ENCODE peak calls at places on chromosomes 12 and 14, in nine cellular contexts. G, N, P, C, S, I, M, U and B are unnamed samples.

GRCh38 chr12:10190558-10191388 is 11.9 kb downstream of the TMEM52B start:
- DNase-seq in U (peak; percentile 61), P (no peak), S (peak; percentile 56), I (no peak), C (no peak), M (no peak), G (peak; percentile 53), N (no peak), B (peak; percentile 47)

GRCh38 chr14:67418368-67419174 is 6.6 kb upstream of the PLEK2 start:
- DNase-seq in I (no peak), P (no peak), U (no peak), C (no peak), S (peak; percentile 63), N (no peak), G (no peak), M (no peak), B (no peak)

GRCh38 chr12:47805417-47805816 is 14.3 kb downstream of the HDAC7 start:
- DNase-seq in I (no peak), G (no peak), P (no peak), N (no peak), C (no peak), U (no peak), S (no peak), M (no peak), B (no peak)

GRCh38 chr14:54653764-54654469 is 87.0 kb downstream of the SAMD4A start:
- DNase-seq in S (no peak), N (no peak), G (peak; percentile 67), I (peak; percentile 75), U (peak; percentile 66), M (no peak), C (no peak), P (no peak), B (no peak)

GRCh38 chr12:1533602-1534304 is 60.6 kb downstream of the FBXL14 start:
- DNase-seq in M (no peak), N (no peak), U (no peak), P (no peak), C (peak; percentile 77), S (no peak), I (no peak), G (no peak), B (peak; percentile 41)

GRCh38 chr14:100081997-100082625 is 16.9 kb downstream of the EVL start:
- DNase-seq in S (no peak), P (no peak), U (no peak), C (no peak), N (no peak), G (no peak), M (no peak), I (no peak), B (no peak)

GRCh38 chr12:98446716-98447115 is 68.7 kb upstream of the TMPO start:
- DNase-seq in M (no peak), N (no peak), S (no peak), U (no peak), I (no peak), P (no peak), G (no peak), C (no peak), B (no peak)

GRCh38 chr14:104971447-104972240 is 6.5 kb downstream of the AHNAK2 start:
- DNase-seq in U (no peak), N (peak; percentile 39), G (no peak), C (no peak), P (no peak), M (peak; percentile 78), S (no peak), I (peak; percentile 62), B (no peak)

GRCh38 chr12:34399631-34400422 is 377.5 kb downstream of the ALG10 start:
- DNase-seq in U (peak; percentile 2), C (no peak), N (peak; percentile 2), S (peak; percentile 20), G (no peak), I (peak; percentile 40), P (no peak), M (peak; percentile 53), B (no peak)

GRCh38 chr12:47408171-47408871 is 297.5 kb downstream of the RPAP3 start:
- DNase-seq in S (no peak), G (no peak), P (no peak), N (no peak), I (no peak), C (peak; percentile 40), U (no peak), M (no peak), B (no peak)

GRCh38 chr14:68690106-68690960 is 102.5 kb downstream of the ZFP36L1 start:
- DNase-seq in N (no peak), C (no peak), G (no peak), M (peak; percentile 45), S (no peak), U (no peak), I (no peak), P (no peak), B (no peak)
- TF ChIP-seq POLR2A in N (no peak), C (no peak), G (no peak), M (no peak), S (no peak), U (no peak), I (no peak), P (no peak), B (no peak)

GRCh38 chr12:50600364-50600763 is 95.6 kb downstream of the DIP2B start:
- DNase-seq in G (no peak), I (no peak), C (no peak), U (no peak), M (no peak), P (no peak), N (no peak), S (no peak), B (no peak)
- TF ChIP-seq POLR2A in G (no peak), I (no peak), C (no peak), U (no peak), M (no peak), P (no peak), N (no peak), S (no peak), B (no peak)

GRCh38 chr12:12736759-12737676 is 19.9 kb downstream of the CDKN1B start:
- DNase-seq in N (no peak), S (no peak), U (peak; percentile 26), M (no peak), P (no peak), I (no peak), C (peak; percentile 45), G (no peak), B (no peak)
- TF ChIP-seq POLR2A in N (no peak), S (no peak), U (no peak), M (no peak), P (no peak), I (no peak), C (peak; percentile 44), G (no peak), B (no peak)

GRCh38 chr14:73786632-73786941 is 65.0 kb upstream of the PTGR2 start:
- DNase-seq in I (no peak), P (no peak), S (peak; percentile 46), C (no peak), N (no peak), U (peak; percentile 63), M (no peak), G (no peak), B (no peak)
- TF ChIP-seq POLR2A in I (no peak), P (no peak), S (no peak), C (no peak), N (no peak), U (no peak), M (no peak), G (no peak), B (no peak)

GRCh38 chr12:75390899-75391538 is at the start of gene GLIPR1L2:
- DNase-seq in U (peak; percentile 95), C (peak; percentile 86), S (peak; percentile 95), M (peak; percentile 94), G (peak; percentile 89), N (peak; percentile 97), I (peak; percentile 98), P (peak; percentile 64), B (peak; percentile 50)
- TF ChIP-seq POLR2A in U (no peak), C (peak; percentile 76), S (no peak), M (peak; percentile 73), G (peak; percentile 89), N (peak; percentile 90), I (no peak), P (no peak), B (peak; percentile 41)

GRCh38 chr14:102584871-102585869 is 7.3 kb upstream of the RCOR1 start:
- DNase-seq in M (no peak), G (no peak), P (no peak), U (no peak), C (no peak), N (no peak), I (no peak), S (peak; percentile 61), B (no peak)
- TF ChIP-seq POLR2A in M (no peak), G (no peak), P (no peak), U (no peak), C (no peak), N (no peak), I (no peak), S (no peak), B (no peak)

GRCh38 chr14:21534576-21534975 is 8.4 kb upstream of the SALL2 start:
- DNase-seq in G (no peak), P (no peak), C (no peak), U (no peak), I (no peak), N (no peak), M (no peak), S (no peak), B (no peak)

GRCh38 chr14:21535545-21536394 is 9.6 kb upstream of the SALL2 start:
- DNase-seq in M (no peak), P (no peak), G (no peak), I (no peak), C (no peak), U (no peak), S (no peak), N (no peak), B (no peak)

GRCh38 chr14:21539154-21539940 is 13.2 kb upstream of the SALL2 start:
- DNase-seq in I (no peak), N (no peak), C (no peak), G (no peak), U (no peak), M (no peak), S (no peak), P (no peak), B (no peak)

GRCh38 chr14:21537088-21537424 is 10.9 kb upstream of the SALL2 start:
- DNase-seq in N (no peak), I (no peak), M (no peak), S (no peak), G (no peak), U (no peak), P (no peak), C (no peak), B (no peak)

DNA sequence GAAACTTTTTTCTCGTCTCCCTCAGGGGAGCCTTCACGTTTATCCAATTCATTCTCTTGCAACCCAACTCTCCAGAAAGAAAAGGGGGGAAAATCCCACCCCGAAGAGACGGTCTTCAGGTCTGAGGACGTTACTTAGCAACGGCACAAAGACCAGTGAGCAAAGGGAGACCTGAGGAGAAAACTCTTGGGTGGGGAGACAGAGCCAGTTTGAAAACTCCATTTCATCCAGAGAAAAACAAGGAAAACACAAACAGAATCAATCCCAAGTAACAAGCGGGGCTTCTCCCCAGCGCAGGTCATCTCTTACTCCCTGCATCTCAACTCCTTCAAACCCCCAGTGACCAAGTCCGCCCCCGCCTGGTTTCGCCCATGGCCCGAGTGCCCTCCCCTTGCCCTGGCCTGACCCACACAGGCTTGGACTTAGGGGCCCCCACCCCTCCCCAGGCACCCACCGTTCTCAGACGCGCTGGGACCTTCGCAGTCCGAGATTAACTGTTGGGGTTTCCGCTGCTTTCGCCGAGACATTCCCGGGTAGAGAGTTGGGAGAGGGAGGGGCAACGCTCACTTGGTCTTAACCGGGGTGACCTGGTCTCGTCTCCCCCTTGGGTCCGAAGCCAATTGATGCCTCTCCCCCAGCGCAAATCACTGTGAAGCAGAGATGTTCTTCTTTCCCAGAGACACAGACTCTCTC is 10.4 kb upstream of the SALL2 start:
- DNase-seq in N (no peak), S (no peak), I (no peak), U (no peak), M (no peak), P (no peak), C (no peak), G (no peak), B (no peak)
- TF ChIP-seq POLR2A in N (no peak), S (no peak), I (no peak), U (no peak), M (no peak), P (no peak), C (no peak), G (no peak), B (no peak)